ENCODE peak calls at places on chromosomes 16 and 17, in nine cellular contexts. One of them, this sample, is unnamed.

GRCh38 chr17:8674344-8675305 is 44.1 kb upstream of the MYH10 start:
- DNase-seq in spleen: no peak
- DNase-seq in heart left ventricle: peak
- DNase-seq in Peyer's patch: no peak
- DNase-seq in A549: no peak
- DNase-seq in IMR-90: peak
- DNase-seq in GM06990: no peak
- DNase-seq in uterus: peak
- DNase-seq in body of pancreas: peak
- DNase-seq in this sample: no peak

GRCh38 chr16:86952769-86953168 is 364.4 kb downstream of the C16orf95 start:
- DNase-seq in spleen: no peak
- DNase-seq in heart left ventricle: no peak
- DNase-seq in Peyer's patch: no peak
- DNase-seq in A549: no peak
- DNase-seq in IMR-90: peak
- DNase-seq in GM06990: no peak
- DNase-seq in uterus: no peak
- DNase-seq in body of pancreas: no peak
- DNase-seq in this sample: no peak

GRCh38 chr16:82229800-82230619 is 60.0 kb upstream of the MPHOSPH6 start:
- DNase-seq in spleen: no peak
- DNase-seq in heart left ventricle: peak
- DNase-seq in Peyer's patch: peak
- DNase-seq in A549: peak
- DNase-seq in IMR-90: peak
- DNase-seq in GM06990: no peak
- DNase-seq in uterus: peak
- DNase-seq in body of pancreas: peak
- DNase-seq in this sample: peak

GRCh38 chr17:79311373-79311772 is 236.7 kb downstream of the ENGASE start:
- DNase-seq in spleen: no peak
- DNase-seq in heart left ventricle: no peak
- DNase-seq in Peyer's patch: no peak
- DNase-seq in A549: no peak
- DNase-seq in IMR-90: no peak
- DNase-seq in GM06990: no peak
- DNase-seq in uterus: no peak
- DNase-seq in body of pancreas: no peak
- DNase-seq in this sample: no peak

GRCh38 chr17:29571883-29572681 is 3.6 kb downstream of the TP53I13 start:
- DNase-seq in spleen: peak
- DNase-seq in heart left ventricle: no peak
- DNase-seq in Peyer's patch: peak
- DNase-seq in A549: no peak
- DNase-seq in IMR-90: no peak
- DNase-seq in GM06990: no peak
- DNase-seq in uterus: no peak
- DNase-seq in body of pancreas: peak
- DNase-seq in this sample: peak

GRCh38 chr17:8225813-8226535 is 15.6 kb upstream of the AURKB start:
- DNase-seq in spleen: no peak
- DNase-seq in heart left ventricle: no peak
- DNase-seq in Peyer's patch: no peak
- DNase-seq in A549: peak
- DNase-seq in IMR-90: peak
- DNase-seq in GM06990: peak
- DNase-seq in uterus: peak
- DNase-seq in body of pancreas: peak
- DNase-seq in this sample: no peak

GRCh38 chr17:81419333-81419885 is 24.2 kb downstream of the BAHCC1 start:
- DNase-seq in spleen: no peak
- DNase-seq in heart left ventricle: peak
- DNase-seq in Peyer's patch: peak
- DNase-seq in A549: peak
- DNase-seq in IMR-90: peak
- DNase-seq in GM06990: no peak
- DNase-seq in uterus: peak
- DNase-seq in body of pancreas: peak
- DNase-seq in this sample: peak

GRCh38 chr16:10100829-10101228 is 81.4 kb downstream of the GRIN2A start:
- DNase-seq in spleen: no peak
- DNase-seq in heart left ventricle: no peak
- DNase-seq in Peyer's patch: no peak
- DNase-seq in A549: no peak
- DNase-seq in IMR-90: no peak
- DNase-seq in GM06990: no peak
- DNase-seq in uterus: no peak
- DNase-seq in body of pancreas: no peak
- DNase-seq in this sample: no peak

GRCh38 chr17:9350083-9350482 is 225.5 kb downstream of the STX8 start:
- DNase-seq in spleen: no peak
- DNase-seq in heart left ventricle: no peak
- DNase-seq in Peyer's patch: no peak
- DNase-seq in A549: peak
- DNase-seq in IMR-90: peak
- DNase-seq in GM06990: no peak
- DNase-seq in uterus: no peak
- DNase-seq in body of pancreas: no peak
- DNase-seq in this sample: no peak

GRCh38 chr17:33688771-33689170 is 395.7 kb upstream of the ASIC2 start:
- DNase-seq in spleen: no peak
- DNase-seq in heart left ventricle: no peak
- DNase-seq in Peyer's patch: no peak
- DNase-seq in A549: no peak
- DNase-seq in IMR-90: no peak
- DNase-seq in GM06990: no peak
- DNase-seq in uterus: no peak
- DNase-seq in body of pancreas: no peak
- DNase-seq in this sample: no peak
- H3K4me3 ChIP-seq in spleen: no peak
- H3K4me3 ChIP-seq in heart left ventricle: no peak
- H3K4me3 ChIP-seq in Peyer's patch: no peak
- H3K4me3 ChIP-seq in A549: no peak
- H3K4me3 ChIP-seq in IMR-90: no peak
- H3K4me3 ChIP-seq in GM06990: no peak
- H3K4me3 ChIP-seq in uterus: no peak
- H3K4me3 ChIP-seq in body of pancreas: no peak
- H3K4me3 ChIP-seq in this sample: no peak

GRCh38 chr16:4425378-4426020 is at the start of gene DNAJA3:
- DNase-seq in spleen: peak
- DNase-seq in heart left ventricle: peak
- DNase-seq in Peyer's patch: peak
- DNase-seq in A549: peak
- DNase-seq in IMR-90: peak
- DNase-seq in GM06990: peak
- DNase-seq in uterus: peak
- DNase-seq in body of pancreas: peak
- DNase-seq in this sample: peak
- H3K4me3 ChIP-seq in spleen: peak
- H3K4me3 ChIP-seq in heart left ventricle: peak
- H3K4me3 ChIP-seq in Peyer's patch: peak
- H3K4me3 ChIP-seq in A549: peak
- H3K4me3 ChIP-seq in IMR-90: peak
- H3K4me3 ChIP-seq in GM06990: peak
- H3K4me3 ChIP-seq in uterus: peak
- H3K4me3 ChIP-seq in body of pancreas: peak
- H3K4me3 ChIP-seq in this sample: peak

GRCh38 chr16:12904041-12904671 is 2.8 kb downstream of the SHISA9 start:
- DNase-seq in spleen: no peak
- DNase-seq in heart left ventricle: no peak
- DNase-seq in Peyer's patch: no peak
- DNase-seq in A549: no peak
- DNase-seq in IMR-90: no peak
- DNase-seq in GM06990: no peak
- DNase-seq in uterus: no peak
- DNase-seq in body of pancreas: no peak
- DNase-seq in this sample: peak
- H3K4me3 ChIP-seq in spleen: no peak
- H3K4me3 ChIP-seq in heart left ventricle: no peak
- H3K4me3 ChIP-seq in Peyer's patch: no peak
- H3K4me3 ChIP-seq in A549: no peak
- H3K4me3 ChIP-seq in IMR-90: no peak
- H3K4me3 ChIP-seq in GM06990: no peak
- H3K4me3 ChIP-seq in uterus: no peak
- H3K4me3 ChIP-seq in body of pancreas: no peak
- H3K4me3 ChIP-seq in this sample: peak

GRCh38 chr17:40309938-40310510 is 1.0 kb downstream of the RARA start:
- DNase-seq in spleen: no peak
- DNase-seq in heart left ventricle: no peak
- DNase-seq in Peyer's patch: no peak
- DNase-seq in A549: no peak
- DNase-seq in IMR-90: no peak
- DNase-seq in GM06990: no peak
- DNase-seq in uterus: no peak
- DNase-seq in body of pancreas: no peak
- DNase-seq in this sample: peak
- H3K4me3 ChIP-seq in spleen: no peak
- H3K4me3 ChIP-seq in heart left ventricle: no peak
- H3K4me3 ChIP-seq in Peyer's patch: peak
- H3K4me3 ChIP-seq in A549: peak
- H3K4me3 ChIP-seq in IMR-90: no peak
- H3K4me3 ChIP-seq in GM06990: peak
- H3K4me3 ChIP-seq in uterus: no peak
- H3K4me3 ChIP-seq in body of pancreas: no peak
- H3K4me3 ChIP-seq in this sample: peak